ENCODE peak calls at places on chromosomes 16 and 17, in seven cellular contexts. One of them, this sample, is unnamed. For H3K9me3, the result is how much of the 10 kb centered on the place peaks cover.

GRCh38 chr17:48990882-48991357 is 6.3 kb upstream of the IGF2BP1 start:
- DNase-seq in GM12878: no peak
- DNase-seq in ovary: no peak
- DNase-seq in heart left ventricle: no peak
- DNase-seq in Peyer's patch: no peak
- DNase-seq in breast epithelium: no peak
- DNase-seq in spleen: no peak
- DNase-seq in this sample: no peak

GRCh38 chr17:4750606-4751005 is 10.9 kb upstream of the CXCL16 start:
- DNase-seq in GM12878: no peak
- DNase-seq in ovary: no peak
- DNase-seq in heart left ventricle: no peak
- DNase-seq in Peyer's patch: no peak
- DNase-seq in breast epithelium: no peak
- DNase-seq in spleen: peak
- DNase-seq in this sample: no peak

GRCh38 chr16:67311607-67312449 is 14.7 kb downstream of the KCTD19 start:
- DNase-seq in GM12878: peak
- DNase-seq in ovary: no peak
- DNase-seq in heart left ventricle: no peak
- DNase-seq in Peyer's patch: no peak
- DNase-seq in breast epithelium: no peak
- DNase-seq in spleen: no peak
- DNase-seq in this sample: peak

GRCh38 chr17:1029196-1029911 is 32.4 kb downstream of the TIMM22 start:
- DNase-seq in GM12878: no peak
- DNase-seq in ovary: peak
- DNase-seq in heart left ventricle: no peak
- DNase-seq in Peyer's patch: no peak
- DNase-seq in breast epithelium: no peak
- DNase-seq in spleen: no peak
- DNase-seq in this sample: peak

GRCh38 chr17:47998044-47998443 is 27.1 kb downstream of the CDK5RAP3 start:
- DNase-seq in GM12878: no peak
- DNase-seq in ovary: no peak
- DNase-seq in heart left ventricle: no peak
- DNase-seq in Peyer's patch: no peak
- DNase-seq in breast epithelium: no peak
- DNase-seq in spleen: no peak
- DNase-seq in this sample: no peak

GRCh38 chr16:72590179-72590937 is 418.4 kb upstream of the PMFBP1 start:
- DNase-seq in GM12878: peak
- DNase-seq in ovary: no peak
- DNase-seq in heart left ventricle: no peak
- DNase-seq in Peyer's patch: no peak
- DNase-seq in breast epithelium: no peak
- DNase-seq in spleen: no peak
- DNase-seq in this sample: no peak

GRCh38 chr17:45314761-45315549 is 1.9 kb downstream of the MAP3K14 start:
- DNase-seq in GM12878: no peak
- DNase-seq in ovary: no peak
- DNase-seq in heart left ventricle: no peak
- DNase-seq in Peyer's patch: no peak
- DNase-seq in breast epithelium: no peak
- DNase-seq in spleen: no peak
- DNase-seq in this sample: no peak

GRCh38 chr16:89322381-89323119 is 105.0 kb downstream of the ZNF778 start:
- DNase-seq in GM12878: no peak
- DNase-seq in ovary: peak
- DNase-seq in heart left ventricle: no peak
- DNase-seq in Peyer's patch: no peak
- DNase-seq in breast epithelium: no peak
- DNase-seq in spleen: peak
- DNase-seq in this sample: peak

GRCh38 chr17:82014971-82015310 is 7.7 kb downstream of the CENPX start:
- DNase-seq in GM12878: no peak
- DNase-seq in ovary: no peak
- DNase-seq in heart left ventricle: no peak
- DNase-seq in Peyer's patch: no peak
- DNase-seq in breast epithelium: no peak
- DNase-seq in spleen: no peak
- DNase-seq in this sample: no peak

GRCh38 chr17:79065105-79065670 is 9.4 kb upstream of the ENGASE start:
- DNase-seq in GM12878: no peak
- DNase-seq in ovary: peak
- DNase-seq in heart left ventricle: no peak
- DNase-seq in Peyer's patch: peak
- DNase-seq in breast epithelium: no peak
- DNase-seq in spleen: peak
- DNase-seq in this sample: no peak

GRCh38 chr16:17831330-17831729 is 360.6 kb upstream of the XYLT1 start:
- DNase-seq in GM12878: no peak
- DNase-seq in ovary: no peak
- DNase-seq in heart left ventricle: no peak
- DNase-seq in Peyer's patch: no peak
- DNase-seq in breast epithelium: no peak
- DNase-seq in spleen: no peak
- DNase-seq in this sample: no peak

GRCh38 chr16:28572659-28573510 is 19.2 kb downstream of the SGF29 start:
- DNase-seq in GM12878: no peak
- DNase-seq in ovary: peak
- DNase-seq in heart left ventricle: no peak
- DNase-seq in Peyer's patch: no peak
- DNase-seq in breast epithelium: no peak
- DNase-seq in spleen: no peak
- DNase-seq in this sample: peak

GRCh38 chr17:56708670-56709410 is 115.3 kb downstream of the NOG start:
- DNase-seq in GM12878: no peak
- DNase-seq in ovary: no peak
- DNase-seq in heart left ventricle: no peak
- DNase-seq in Peyer's patch: no peak
- DNase-seq in breast epithelium: no peak
- DNase-seq in spleen: no peak
- DNase-seq in this sample: no peak

GRCh38 chr16:49638696-49639629 is 216.9 kb downstream of the ZNF423 start:
- DNase-seq in GM12878: no peak
- DNase-seq in ovary: peak
- DNase-seq in heart left ventricle: peak
- DNase-seq in Peyer's patch: no peak
- DNase-seq in breast epithelium: no peak
- DNase-seq in spleen: peak
- DNase-seq in this sample: no peak

GRCh38 chr16:54282202-54282922 is 4.2 kb downstream of the IRX3 start:
- DNase-seq in GM12878: no peak
- DNase-seq in ovary: peak
- DNase-seq in heart left ventricle: peak
- DNase-seq in Peyer's patch: peak
- DNase-seq in breast epithelium: peak
- DNase-seq in spleen: no peak
- DNase-seq in this sample: no peak

GRCh38 chr17:68383443-68384321 is 73.6 kb downstream of the WIPI1 start:
- DNase-seq in GM12878: no peak
- DNase-seq in ovary: no peak
- DNase-seq in heart left ventricle: no peak
- DNase-seq in Peyer's patch: peak
- DNase-seq in breast epithelium: no peak
- DNase-seq in spleen: no peak
- DNase-seq in this sample: peak
- TF ChIP-seq POLR2A in GM12878: no peak
- TF ChIP-seq POLR2A in ovary: no peak
- TF ChIP-seq POLR2A in heart left ventricle: no peak
- TF ChIP-seq POLR2A in Peyer's patch: no peak
- TF ChIP-seq POLR2A in breast epithelium: no peak
- TF ChIP-seq POLR2A in spleen: no peak
- TF ChIP-seq POLR2A in this sample: no peak

GRCh38 chr16:31754998-31755615 is 118.5 kb upstream of the ZNF267 start:
- DNase-seq in GM12878: no peak
- DNase-seq in ovary: no peak
- DNase-seq in heart left ventricle: no peak
- DNase-seq in Peyer's patch: no peak
- DNase-seq in breast epithelium: no peak
- DNase-seq in spleen: no peak
- DNase-seq in this sample: no peak
- H3K9me3 ChIP-seq in GM12878: under half
- H3K9me3 ChIP-seq in ovary: under half
- H3K9me3 ChIP-seq in heart left ventricle: under half
- H3K9me3 ChIP-seq in Peyer's patch: half or more
- H3K9me3 ChIP-seq in breast epithelium: half or more
- H3K9me3 ChIP-seq in spleen: half or more
- H3K9me3 ChIP-seq in this sample: half or more

DNA sequence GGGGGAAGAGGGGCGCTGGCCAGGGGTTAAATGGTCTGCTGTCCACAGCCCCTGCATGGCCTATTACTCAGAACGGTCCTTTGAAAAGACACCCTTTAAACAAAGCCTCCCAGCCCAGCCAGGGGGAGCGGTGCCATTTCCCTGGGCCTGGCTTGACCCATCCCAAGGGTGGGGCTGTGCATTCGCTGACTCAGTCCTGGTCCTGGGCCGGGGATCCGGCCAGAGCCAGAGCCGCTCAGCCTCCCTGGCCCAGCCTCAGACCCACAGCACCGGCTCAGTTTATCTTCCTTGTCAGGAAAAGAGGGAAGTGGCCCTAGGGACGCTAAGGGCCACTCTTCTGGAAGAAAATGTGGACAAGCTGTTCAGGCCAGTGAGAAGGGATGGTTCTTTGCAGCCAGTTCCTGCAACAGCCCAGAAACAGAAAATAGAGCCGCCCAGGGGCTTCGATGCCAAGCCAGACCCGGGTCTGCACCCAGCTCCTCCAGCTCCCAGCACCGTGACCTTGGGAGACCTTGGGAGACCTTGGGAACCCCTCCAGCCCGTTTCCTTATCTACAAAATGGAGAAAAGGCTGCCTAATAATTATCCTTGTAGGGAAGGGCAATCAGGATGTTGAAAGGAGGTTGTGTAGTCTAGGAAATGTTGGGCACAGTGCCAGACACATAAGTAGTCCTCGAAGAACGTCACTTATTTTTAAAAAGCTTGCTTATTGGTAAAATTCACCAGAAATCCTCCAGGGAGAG is 82.5 kb downstream of the ZDHHC7 start:
- DNase-seq in GM12878: no peak
- DNase-seq in ovary: peak
- DNase-seq in heart left ventricle: peak
- DNase-seq in Peyer's patch: peak
- DNase-seq in breast epithelium: no peak
- DNase-seq in spleen: peak
- DNase-seq in this sample: peak
- TF ChIP-seq POLR2A in GM12878: no peak
- TF ChIP-seq POLR2A in ovary: no peak
- TF ChIP-seq POLR2A in heart left ventricle: no peak
- TF ChIP-seq POLR2A in Peyer's patch: no peak
- TF ChIP-seq POLR2A in breast epithelium: no peak
- TF ChIP-seq POLR2A in spleen: no peak
- TF ChIP-seq POLR2A in this sample: no peak

GRCh38 chr16:31888735-31889134 is 15.1 kb downstream of the ZNF267 start:
- DNase-seq in GM12878: no peak
- DNase-seq in ovary: no peak
- DNase-seq in heart left ventricle: no peak
- DNase-seq in Peyer's patch: no peak
- DNase-seq in breast epithelium: no peak
- DNase-seq in spleen: no peak
- DNase-seq in this sample: no peak

GRCh38 chr16:31897283-31897682 is 23.7 kb downstream of the ZNF267 start:
- DNase-seq in GM12878: no peak
- DNase-seq in ovary: no peak
- DNase-seq in heart left ventricle: no peak
- DNase-seq in Peyer's patch: no peak
- DNase-seq in breast epithelium: no peak
- DNase-seq in spleen: no peak
- DNase-seq in this sample: no peak

GRCh38 chr16:31899505-31899904 is 25.9 kb downstream of the ZNF267 start:
- DNase-seq in GM12878: no peak
- DNase-seq in ovary: no peak
- DNase-seq in heart left ventricle: no peak
- DNase-seq in Peyer's patch: no peak
- DNase-seq in breast epithelium: no peak
- DNase-seq in spleen: no peak
- DNase-seq in this sample: no peak

DNA sequence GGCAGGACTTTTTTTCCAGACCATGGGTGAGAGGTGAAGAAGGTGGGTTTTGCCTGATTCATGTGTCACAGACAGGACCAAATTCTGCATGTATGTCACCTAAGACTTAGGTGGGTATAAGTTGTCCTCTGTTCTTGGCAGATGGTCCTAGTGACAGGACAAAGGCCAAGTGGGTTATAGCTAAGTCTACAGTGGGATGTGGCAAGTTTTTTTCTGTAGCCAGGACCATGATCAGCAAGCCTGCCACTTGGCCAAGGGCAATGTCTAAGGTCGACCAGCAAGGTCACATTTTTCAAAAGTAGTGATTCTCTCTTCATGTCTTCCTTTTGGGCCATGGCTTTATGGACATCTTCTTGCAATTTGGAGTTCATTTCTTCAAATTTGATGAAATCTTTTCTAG is 20.2 kb downstream of the ZNF267 start:
- DNase-seq in GM12878: no peak
- DNase-seq in ovary: no peak
- DNase-seq in heart left ventricle: no peak
- DNase-seq in Peyer's patch: no peak
- DNase-seq in breast epithelium: no peak
- DNase-seq in spleen: no peak
- DNase-seq in this sample: no peak
- H3K9me3 ChIP-seq in GM12878: half or more
- H3K9me3 ChIP-seq in ovary: under half
- H3K9me3 ChIP-seq in heart left ventricle: under half
- H3K9me3 ChIP-seq in Peyer's patch: under half
- H3K9me3 ChIP-seq in breast epithelium: under half
- H3K9me3 ChIP-seq in spleen: half or more
- H3K9me3 ChIP-seq in this sample: under half

DNA sequence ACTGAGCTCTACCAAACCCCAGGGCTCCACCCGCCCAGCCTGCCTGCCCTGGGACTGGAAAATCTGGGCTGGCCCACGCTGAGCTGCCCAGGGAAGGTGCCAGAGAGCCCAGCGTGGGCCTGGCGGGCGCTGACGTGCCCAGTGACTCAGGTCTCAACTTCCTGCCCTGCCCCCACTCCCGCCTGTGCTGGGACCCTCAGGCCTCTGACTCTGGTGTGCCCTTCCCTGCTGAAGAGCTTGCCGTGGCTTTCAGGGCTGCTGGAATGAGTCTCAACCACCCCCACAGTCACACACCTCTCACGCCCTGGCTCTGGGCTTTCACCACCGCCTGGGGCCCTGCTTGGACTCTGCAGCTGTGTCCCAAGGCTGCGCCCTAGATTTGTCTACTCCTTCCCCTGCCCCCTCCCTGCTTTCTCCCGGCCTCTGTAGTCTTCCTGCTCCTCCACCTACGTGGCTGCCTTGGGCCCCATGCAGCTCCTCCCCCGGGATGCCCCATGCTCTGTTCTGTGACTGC is 10.4 kb downstream of the LLGL1 start:
- DNase-seq in GM12878: no peak
- DNase-seq in ovary: no peak
- DNase-seq in heart left ventricle: no peak
- DNase-seq in Peyer's patch: no peak
- DNase-seq in breast epithelium: peak
- DNase-seq in spleen: no peak
- DNase-seq in this sample: no peak
- TF ChIP-seq POLR2A in GM12878: no peak
- TF ChIP-seq POLR2A in ovary: no peak
- TF ChIP-seq POLR2A in heart left ventricle: no peak
- TF ChIP-seq POLR2A in Peyer's patch: no peak
- TF ChIP-seq POLR2A in breast epithelium: no peak
- TF ChIP-seq POLR2A in spleen: no peak
- TF ChIP-seq POLR2A in this sample: no peak

GRCh38 chr17:67178555-67178954 is 66.4 kb downstream of the HELZ start:
- DNase-seq in GM12878: no peak
- DNase-seq in ovary: no peak
- DNase-seq in heart left ventricle: no peak
- DNase-seq in Peyer's patch: no peak
- DNase-seq in breast epithelium: no peak
- DNase-seq in spleen: no peak
- DNase-seq in this sample: no peak
- H3K9me3 ChIP-seq in GM12878: under half
- H3K9me3 ChIP-seq in ovary: under half
- H3K9me3 ChIP-seq in heart left ventricle: under half
- H3K9me3 ChIP-seq in Peyer's patch: under half
- H3K9me3 ChIP-seq in breast epithelium: under half
- H3K9me3 ChIP-seq in spleen: under half
- H3K9me3 ChIP-seq in this sample: under half

This sample was measured in uterus.